ENCODE peak calls at places on chromosomes 6 and 20, in eight cellular contexts. T, Q, H, F, I, K, B and V are unnamed samples.

GRCh38 chr6:11143394-11144371 is 32.2 kb upstream of the ERVFRD-1 start:
- DNase-seq in T (peak; percentile 56), Q (no peak), H (peak; percentile 93), F (no peak), I (peak; percentile 88), K (no peak), B (peak; percentile 95), V (peak; percentile 12)

GRCh38 chr6:125114248-125114858 is 39.2 kb upstream of the TPD52L1 start:
- DNase-seq in T (peak; percentile 33), Q (peak; percentile 31), H (no peak), F (peak; percentile 11), I (peak; percentile 61), K (peak; percentile 35), B (peak; percentile 79), V (peak; percentile 4)

GRCh38 chr6:135054575-135055498 is at the start of gene HBS1L:
- DNase-seq in T (peak; percentile 90), Q (peak; percentile 96), H (peak; percentile 89), F (peak; percentile 92), I (peak; percentile 99), K (peak; percentile 97), B (peak; percentile 99), V (peak; percentile 97)

GRCh38 chr20:48419173-48419572 is 408.6 kb downstream of the PREX1 start:
- DNase-seq in T (no peak), Q (no peak), H (no peak), F (no peak), I (no peak), K (no peak), B (no peak), V (no peak)

GRCh38 chr6:35733633-35734032 is 3.2 kb upstream of the ARMC12 start:
- DNase-seq in T (no peak), Q (no peak), H (no peak), F (no peak), I (no peak), K (no peak), B (no peak), V (no peak)

GRCh38 chr20:41160686-41161085 is 23.3 kb downstream of the PLCG1 start:
- DNase-seq in T (no peak), Q (no peak), H (no peak), F (no peak), I (no peak), K (no peak), B (no peak), V (no peak)

GRCh38 chr6:112910256-112910655 is 563.1 kb downstream of the RFPL4B start:
- DNase-seq in T (no peak), Q (no peak), H (peak; percentile 71), F (no peak), I (no peak), K (no peak), B (peak; percentile 42), V (no peak)

GRCh38 chr6:31620586-31621319 is at the start of gene PRRC2A:
- DNase-seq in T (peak; percentile 68), Q (peak; percentile 91), H (no peak), F (no peak), I (peak; percentile 65), K (peak; percentile 84), B (peak; percentile 57), V (peak; percentile 93)

GRCh38 chr20:61975411-61975810 is 90.3 kb downstream of the TAF4 start:
- DNase-seq in T (no peak), Q (no peak), H (no peak), F (no peak), I (no peak), K (no peak), B (no peak), V (no peak)

GRCh38 chr6:99013145-99013544 is 65.4 kb upstream of the FBXL4 start:
- DNase-seq in T (peak; percentile 8), Q (no peak), H (peak; percentile 99), F (no peak), I (peak; percentile 64), K (no peak), B (peak; percentile 92), V (no peak)

GRCh38 chr6:148608211-148608951 is 138.4 kb upstream of the UST start:
- DNase-seq in T (peak; percentile 1), Q (no peak), H (no peak), F (no peak), I (peak; percentile 1), K (no peak), B (peak; percentile 57), V (no peak)

GRCh38 chr20:38548356-38549083 is 32.5 kb upstream of the ADIG start:
- DNase-seq in T (peak; percentile 68), Q (no peak), H (no peak), F (no peak), I (no peak), K (no peak), B (no peak), V (no peak)

GRCh38 chr6:31781244-31782125 is 4.4 kb upstream of the VWA7 start:
- DNase-seq in T (no peak), Q (no peak), H (no peak), F (no peak), I (no peak), K (no peak), B (no peak), V (no peak)

GRCh38 chr6:166751051-166751595 is 124.1 kb upstream of the RPS6KA2 start:
- DNase-seq in T (no peak), Q (no peak), H (no peak), F (no peak), I (peak; percentile 51), K (no peak), B (no peak), V (no peak)

GRCh38 chr6:84445074-84445473 is 217.6 kb upstream of the CEP162 start:
- DNase-seq in T (no peak), Q (no peak), H (no peak), F (no peak), I (no peak), K (no peak), B (no peak), V (no peak)

GRCh38 chr6:108260126-108260808 is 573 bp downstream of the SNX3 start:
- DNase-seq in T (peak; percentile 40), Q (no peak), H (peak; percentile 32), F (peak; percentile 12), I (peak; percentile 69), K (no peak), B (peak; percentile 50), V (peak; percentile 7)

GRCh38 chr20:21505161-21505809 is 8.6 kb downstream of the NKX2-2 start:
- DNase-seq in T (peak; percentile 74), Q (peak; percentile 86), H (no peak), F (peak; percentile 80), I (peak; percentile 2), K (peak; percentile 90), B (peak; percentile 55), V (peak; percentile 79)

GRCh38 chr6:109034439-109035041 is 60.1 kb downstream of the SESN1 start:
- DNase-seq in T (no peak), Q (no peak), H (no peak), F (no peak), I (no peak), K (no peak), B (no peak), V (no peak)

GRCh38 chr6:29596381-29596900 is 11.5 kb downstream of the OR2H2 start:
- DNase-seq in T (no peak), Q (no peak), H (no peak), F (no peak), I (no peak), K (no peak), B (no peak), V (no peak)

GRCh38 chr6:112443118-112443641 is 96.0 kb downstream of the RFPL4B start:
- DNase-seq in T (no peak), Q (no peak), H (no peak), F (no peak), I (no peak), K (no peak), B (no peak), V (no peak)

GRCh38 chr20:52312131-52312729 is 120.7 kb upstream of the ZFP64 start:
- DNase-seq in T (peak; percentile 77), Q (peak; percentile 24), H (peak; percentile 38), F (peak; percentile 52), I (peak; percentile 45), K (peak; percentile 50), B (peak; percentile 79), V (peak; percentile 17)

GRCh38 chr20:42635699-42636411 is 553.9 kb downstream of the PTPRT start:
- DNase-seq in T (no peak), Q (no peak), H (no peak), F (no peak), I (no peak), K (no peak), B (no peak), V (no peak)

GRCh38 chr6:42025066-42025789 is 25.1 kb upstream of the TAF8 start:
- DNase-seq in T (no peak), Q (no peak), H (no peak), F (no peak), I (no peak), K (no peak), B (no peak), V (no peak)

GRCh38 chr6:125953502-125953875 is 3.1 kb upstream of the HINT3 start:
- DNase-seq in T (peak; percentile 32), Q (no peak), H (no peak), F (no peak), I (no peak), K (no peak), B (no peak), V (no peak)

GRCh38 chr6:29676981-29677601 is 3.9 kb downstream of the ZFP57 start:
- DNase-seq in T (peak; percentile 11), Q (no peak), H (no peak), F (no peak), I (no peak), K (no peak), B (peak; percentile 45), V (no peak)

GRCh38 chr6:67952121-67952520 is 683.0 kb upstream of the ADGRB3 start:
- DNase-seq in T (no peak), Q (no peak), H (peak; percentile 5), F (no peak), I (no peak), K (no peak), B (peak; percentile 73), V (no peak)

GRCh38 chr6:124777834-124778233 is 184.4 kb upstream of the RNF217 start:
- DNase-seq in T (no peak), Q (no peak), H (no peak), F (no peak), I (no peak), K (no peak), B (no peak), V (no peak)

GRCh38 chr6:134596191-134596590 is 278.3 kb upstream of the SGK1 start:
- DNase-seq in T (no peak), Q (no peak), H (no peak), F (no peak), I (no peak), K (no peak), B (no peak), V (no peak)

GRCh38 chr20:51512645-51513044 is 29.9 kb downstream of the NFATC2 start:
- DNase-seq in T (no peak), Q (no peak), H (no peak), F (no peak), I (no peak), K (no peak), B (no peak), V (no peak)

GRCh38 chr6:106089981-106090380 is 3.8 kb downstream of the PRDM1 start:
- DNase-seq in T (peak; percentile 21), Q (no peak), H (no peak), F (no peak), I (peak; percentile 82), K (no peak), B (peak; percentile 73), V (no peak)

GRCh38 chr20:61331542-61331941 is 79.5 kb downstream of the CDH4 start:
- DNase-seq in T (no peak), Q (no peak), H (no peak), F (no peak), I (no peak), K (no peak), B (no peak), V (no peak)

GRCh38 chr20:32742322-32743236 is 688 bp downstream of the COMMD7 start:
- DNase-seq in T (no peak), Q (no peak), H (no peak), F (peak; percentile 14), I (no peak), K (no peak), B (no peak), V (no peak)

GRCh38 chr6:152471459-152472070 is 165.6 kb downstream of the SYNE1 start:
- DNase-seq in T (no peak), Q (no peak), H (no peak), F (no peak), I (no peak), K (no peak), B (peak; percentile 28), V (no peak)

GRCh38 chr20:34074101-34074760 is 37.8 kb downstream of the EIF2S2 start:
- DNase-seq in T (no peak), Q (no peak), H (no peak), F (no peak), I (no peak), K (no peak), B (no peak), V (peak; percentile 39)